ENCODE peak calls at places on chromosome 10, in six cellular contexts. T is left ventricle myocardium inferior, J is upper lobe of right lung, U is left lung, C is GM20000, I is progenitor cell of endocrine pancreas. Q is an unnamed sample.

GRCh38 chr10:110501142-110501937 is 3.6 kb downstream of the DUSP5 start:
- DNase-seq in C (peak), T (peak), J (peak), I (peak), U (peak), Q (peak)

GRCh38 chr10:78605800-78606350 is 462.9 kb upstream of the ZMIZ1 start:
- DNase-seq in C (no peak), U (no peak), T (no peak), I (no peak), J (no peak), Q (no peak)

GRCh38 chr10:96691761-96692160 is 28.6 kb downstream of the PIK3AP1 start:
- DNase-seq in J (no peak), I (no peak), T (no peak), U (no peak), C (no peak), Q (no peak)

GRCh38 chr10:116212756-116213155 is 60.2 kb downstream of the GFRA1 start:
- DNase-seq in C (no peak), T (no peak), J (no peak), I (no peak), U (no peak), Q (no peak)

GRCh38 chr10:125187238-125188194 is 27.2 kb upstream of the CTBP2 start:
- DNase-seq in I (no peak), C (no peak), T (no peak), U (no peak), J (no peak), Q (no peak)

GRCh38 chr10:110739811-110740271 is 95.7 kb downstream of the RBM20 start:
- DNase-seq in C (no peak), J (no peak), U (no peak), I (no peak), T (no peak), Q (no peak)

GRCh38 chr10:78357673-78358206 is 324.1 kb downstream of the RPS24 start:
- DNase-seq in I (no peak), C (no peak), U (no peak), J (no peak), T (no peak), Q (no peak)

GRCh38 chr10:112345202-112345601 is 28.7 kb upstream of the ACSL5 start:
- DNase-seq in J (no peak), I (no peak), C (no peak), T (no peak), U (no peak), Q (no peak)

GRCh38 chr10:62305813-62306212 is 37.2 kb upstream of the RTKN2 start:
- DNase-seq in U (no peak), I (no peak), J (no peak), T (no peak), C (no peak), Q (no peak)

DNA sequence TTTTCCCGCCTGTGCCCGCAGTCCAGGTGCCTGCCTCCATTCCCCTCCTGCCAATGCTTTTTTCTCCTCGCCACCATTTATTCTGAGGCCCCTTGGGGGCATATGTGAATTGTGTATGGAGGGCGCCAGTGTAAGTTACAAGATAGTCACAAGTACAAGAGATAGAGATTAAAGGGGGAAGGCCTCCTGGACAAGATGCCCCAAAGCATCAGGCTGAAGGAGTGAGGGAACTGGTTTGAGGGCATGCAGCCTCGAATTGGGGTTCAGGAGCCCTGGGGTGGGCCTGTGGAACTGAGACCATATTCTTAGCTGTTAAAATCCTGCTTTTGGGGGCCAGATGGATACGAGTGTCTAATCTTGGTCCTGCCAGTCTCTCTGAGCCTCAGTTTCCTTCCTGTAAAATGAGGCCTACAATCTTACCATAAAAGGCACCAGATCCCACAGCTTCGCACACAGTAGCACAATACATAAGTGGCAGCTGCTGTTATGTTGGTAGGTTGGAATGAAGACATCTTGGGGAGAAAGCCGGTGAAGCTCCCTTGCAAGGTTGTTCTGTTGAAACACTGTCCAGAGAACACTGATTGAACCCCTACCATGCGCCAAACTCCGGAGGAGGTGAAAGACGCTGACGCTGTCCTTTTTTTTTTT is 545 bp upstream of the COMTD1 start:
- DNase-seq in I (no peak), U (no peak), J (no peak), T (no peak), C (no peak), Q (no peak)
- TF ChIP-seq CTCF in I (no peak), U (no peak), J (no peak), T (no peak), C (no peak), Q (peak)

GRCh38 chr10:106925187-106925586 is 239.3 kb downstream of the SORCS1 start:
- DNase-seq in J (no peak), I (no peak), C (no peak), U (no peak), T (no peak), Q (no peak)
- TF ChIP-seq CTCF in J (no peak), I (no peak), C (no peak), U (no peak), T (no peak), Q (no peak)

DNA sequence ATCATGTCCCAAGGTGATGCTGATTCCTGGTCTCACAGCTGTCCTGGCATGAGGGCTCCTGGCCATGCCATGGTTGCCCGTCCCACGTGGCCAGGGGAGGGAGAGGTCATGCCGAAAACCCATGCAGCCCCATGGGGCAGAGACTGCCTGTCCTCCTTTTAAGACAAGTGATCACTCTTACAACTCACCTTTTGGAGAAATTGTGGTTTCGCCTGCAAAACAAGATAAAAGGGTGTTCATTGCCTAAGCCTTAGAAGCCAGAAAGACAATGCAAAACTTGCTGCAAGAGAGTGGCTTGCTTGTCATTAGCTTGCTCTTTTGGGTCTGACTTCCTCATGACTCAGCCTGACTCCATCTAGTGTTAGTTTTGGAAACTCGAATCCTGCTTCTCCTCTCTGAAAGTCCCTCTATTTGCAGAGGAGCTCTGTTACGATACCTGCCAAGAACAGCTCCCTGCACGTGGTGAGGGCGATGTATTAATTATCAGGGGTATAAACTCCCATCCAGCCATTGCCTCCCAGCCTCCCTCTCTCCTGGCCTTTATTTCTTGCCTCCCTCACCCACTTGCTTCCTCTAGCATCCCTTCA is 26.7 kb downstream of the TMEM273 start:
- DNase-seq in U (no peak), C (no peak), J (no peak), I (no peak), T (no peak), Q (no peak)
- TF ChIP-seq CTCF in U (peak), C (no peak), J (peak), I (peak), T (peak), Q (no peak)

DNA sequence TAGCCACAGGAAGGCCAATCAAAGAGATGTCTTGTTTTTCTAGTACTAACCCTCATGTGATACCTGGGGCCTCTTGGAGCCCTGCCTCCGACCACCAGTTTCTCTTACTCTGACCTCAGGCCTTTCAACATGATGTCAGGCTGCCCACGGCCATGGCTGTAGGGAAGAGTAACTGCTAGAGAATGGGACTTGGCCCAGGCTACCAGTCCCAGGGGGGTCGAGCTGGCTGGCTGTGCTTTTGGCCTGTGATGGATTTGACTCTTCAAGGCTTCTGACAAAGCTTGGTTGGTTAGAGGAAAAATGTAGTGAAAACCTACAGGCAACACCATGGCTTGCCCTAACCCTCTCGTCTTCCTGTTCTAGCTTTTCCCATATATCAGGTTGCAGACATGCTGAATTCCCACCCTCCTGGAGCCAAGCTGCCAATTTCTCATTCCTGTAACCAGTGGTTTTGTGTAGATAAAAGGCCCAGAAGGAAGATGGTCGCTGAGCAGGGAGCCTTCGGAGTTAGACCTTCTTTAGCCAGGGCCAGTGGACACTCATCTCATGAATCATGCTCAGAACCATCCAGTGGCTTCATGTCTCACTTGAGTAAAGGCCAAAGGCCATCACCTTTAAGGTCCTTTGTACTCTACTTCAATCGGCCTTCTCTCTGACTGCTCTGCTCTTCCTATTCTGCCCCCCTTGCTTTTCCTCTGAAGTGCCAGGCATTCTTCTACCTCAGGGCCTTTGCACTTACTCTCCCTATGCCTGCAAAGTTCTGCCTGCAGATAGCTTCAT is 19.7 kb downstream of the SUFU start:
- DNase-seq in C (no peak), U (no peak), T (no peak), I (no peak), J (no peak), Q (no peak)
- TF ChIP-seq CTCF in C (no peak), U (no peak), T (no peak), I (no peak), J (no peak), Q (no peak)

GRCh38 chr10:13871698-13872280 is 285.0 kb downstream of the PRPF18 start:
- DNase-seq in I (no peak), T (no peak), J (no peak), C (no peak), U (no peak), Q (no peak)

GRCh38 chr10:13872411-13872810 is 285.6 kb downstream of the PRPF18 start:
- DNase-seq in U (no peak), I (no peak), C (no peak), T (no peak), J (no peak), Q (no peak)

GRCh38 chr10:13869295-13869664 is 282.5 kb downstream of the PRPF18 start:
- DNase-seq in C (no peak), U (no peak), I (no peak), T (no peak), J (no peak), Q (no peak)

GRCh38 chr10:13873201-13873600 is 286.4 kb downstream of the PRPF18 start:
- DNase-seq in I (no peak), J (no peak), T (no peak), C (no peak), U (no peak), Q (no peak)

DNA sequence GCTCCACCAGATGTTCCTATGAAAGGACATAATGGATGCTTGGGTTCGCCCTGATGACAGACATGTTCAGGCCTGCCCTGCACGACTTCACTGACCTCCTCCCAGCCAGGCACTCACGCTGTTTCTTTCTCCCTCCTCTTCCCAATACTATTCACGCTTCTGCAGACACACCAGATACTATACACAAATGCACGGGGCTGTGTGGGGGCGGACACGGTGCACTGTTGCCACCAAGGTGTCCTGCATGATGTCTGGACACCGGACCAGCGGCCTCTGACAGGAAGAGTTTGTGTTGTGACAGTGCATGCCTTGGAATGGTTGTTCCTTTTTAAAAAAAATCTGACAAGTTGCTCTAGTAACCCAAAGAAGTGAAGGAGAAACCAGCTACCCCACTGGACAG is 284.3 kb downstream of the PRPF18 start:
- DNase-seq in C (no peak), I (no peak), U (no peak), J (no peak), T (no peak), Q (no peak)
- TF ChIP-seq CTCF in C (no peak), I (no peak), U (no peak), J (no peak), T (no peak), Q (no peak)

Q was measured in glutamatergic neuron.